ENCODE peak calls at places on chromosome 17, in six cellular contexts. One of them, this sample, is unnamed.
A peak's percentile ranks its signal among the peaks of the same experiment; 100 is the strongest.

GRCh38 chr17:964881-965280 is 14.7 kb downstream of the NXN start:
- DNase-seq in heart left ventricle: no peak
- DNase-seq in choroid plexus epithelial cell: no peak
- DNase-seq in mucosa of descending colon: no peak
- DNase-seq in lung: no peak
- DNase-seq in sigmoid colon: no peak
- DNase-seq in this sample: no peak

GRCh38 chr17:45221997-45222272 is 250 bp downstream of the FMNL1 start:
- DNase-seq in lung: no peak
- DNase-seq in choroid plexus epithelial cell: no peak
- DNase-seq in sigmoid colon: no peak
- DNase-seq in heart left ventricle: no peak
- DNase-seq in mucosa of descending colon: no peak
- DNase-seq in this sample: no peak

GRCh38 chr17:50618300-50618699 is 16.4 kb upstream of the ABCC3 start:
- DNase-seq in heart left ventricle: no peak
- DNase-seq in choroid plexus epithelial cell: peak; percentile 21
- DNase-seq in sigmoid colon: no peak
- DNase-seq in mucosa of descending colon: no peak
- DNase-seq in lung: no peak
- DNase-seq in this sample: peak; percentile 69

GRCh38 chr17:28811594-28812135 is 30.9 kb downstream of the FAM222B start:
- DNase-seq in lung: no peak
- DNase-seq in sigmoid colon: peak; percentile 17
- DNase-seq in heart left ventricle: no peak
- DNase-seq in choroid plexus epithelial cell: peak; percentile 55
- DNase-seq in mucosa of descending colon: no peak
- DNase-seq in this sample: peak; percentile 28

GRCh38 chr17:11564483-11565380 is 33.5 kb upstream of the DNAH9 start:
- DNase-seq in mucosa of descending colon: no peak
- DNase-seq in heart left ventricle: no peak
- DNase-seq in lung: no peak
- DNase-seq in sigmoid colon: no peak
- DNase-seq in choroid plexus epithelial cell: no peak
- DNase-seq in this sample: no peak

GRCh38 chr17:58587713-58588117 is 73.3 kb upstream of the MTMR4 start:
- DNase-seq in sigmoid colon: peak; percentile 67
- DNase-seq in mucosa of descending colon: no peak
- DNase-seq in heart left ventricle: peak; percentile 42
- DNase-seq in lung: peak; percentile 47
- DNase-seq in choroid plexus epithelial cell: peak; percentile 60
- DNase-seq in this sample: peak; percentile 28

GRCh38 chr17:64007838-64008282 is 9.7 kb downstream of the PRR29 start:
- DNase-seq in mucosa of descending colon: no peak
- DNase-seq in choroid plexus epithelial cell: no peak
- DNase-seq in sigmoid colon: no peak
- DNase-seq in lung: no peak
- DNase-seq in heart left ventricle: no peak
- DNase-seq in this sample: no peak

GRCh38 chr17:60819447-60820130 is 141.9 kb downstream of the BCAS3 start:
- DNase-seq in choroid plexus epithelial cell: no peak
- DNase-seq in mucosa of descending colon: no peak
- DNase-seq in sigmoid colon: no peak
- DNase-seq in lung: no peak
- DNase-seq in heart left ventricle: no peak
- DNase-seq in this sample: no peak

GRCh38 chr17:43860927-43861622 is 14.1 kb downstream of the CD300LG start:
- DNase-seq in mucosa of descending colon: no peak
- DNase-seq in lung: no peak
- DNase-seq in heart left ventricle: peak; percentile 62
- DNase-seq in choroid plexus epithelial cell: no peak
- DNase-seq in sigmoid colon: peak; percentile 67
- DNase-seq in this sample: no peak

GRCh38 chr17:19508327-19508867 is 25.3 kb upstream of the SLC47A1 start:
- DNase-seq in lung: peak; percentile 32
- DNase-seq in choroid plexus epithelial cell: no peak
- DNase-seq in mucosa of descending colon: peak; percentile 76
- DNase-seq in heart left ventricle: peak; percentile 51
- DNase-seq in sigmoid colon: peak; percentile 75
- DNase-seq in this sample: no peak

GRCh38 chr17:78933959-78934568 is 8.9 kb upstream of the TIMP2 start:
- DNase-seq in choroid plexus epithelial cell: peak; percentile 99
- DNase-seq in sigmoid colon: peak; percentile 100
- DNase-seq in lung: peak; percentile 86
- DNase-seq in heart left ventricle: peak; percentile 96
- DNase-seq in mucosa of descending colon: peak; percentile 91
- DNase-seq in this sample: peak; percentile 99

GRCh38 chr17:30273373-30273772 is 18.4 kb downstream of the BLMH start:
- DNase-seq in heart left ventricle: no peak
- DNase-seq in choroid plexus epithelial cell: peak; percentile 91
- DNase-seq in mucosa of descending colon: no peak
- DNase-seq in lung: no peak
- DNase-seq in sigmoid colon: no peak
- DNase-seq in this sample: peak; percentile 53

GRCh38 chr17:77100009-77100408 is 40.8 kb upstream of the SEC14L1 start:
- DNase-seq in lung: peak; percentile 66
- DNase-seq in choroid plexus epithelial cell: no peak
- DNase-seq in mucosa of descending colon: peak; percentile 79
- DNase-seq in sigmoid colon: peak; percentile 85
- DNase-seq in heart left ventricle: peak; percentile 81
- DNase-seq in this sample: no peak

GRCh38 chr17:74862108-74862901 is 2.6 kb upstream of the GRIN2C start:
- DNase-seq in sigmoid colon: peak; percentile 79
- DNase-seq in lung: peak; percentile 68
- DNase-seq in mucosa of descending colon: no peak
- DNase-seq in choroid plexus epithelial cell: peak; percentile 59
- DNase-seq in heart left ventricle: peak; percentile 72
- DNase-seq in this sample: no peak
- H3K4me3 ChIP-seq in sigmoid colon: peak overlapping the region; percentile 30
- H3K4me3 ChIP-seq in lung: no peak overlapping the region
- H3K4me3 ChIP-seq in mucosa of descending colon: no peak overlapping the region
- H3K4me3 ChIP-seq in choroid plexus epithelial cell: no peak overlapping the region
- H3K4me3 ChIP-seq in heart left ventricle: no peak overlapping the region
- H3K4me3 ChIP-seq in this sample: no peak overlapping the region

GRCh38 chr17:37609170-37610040 is at the start of gene SYNRG:
- DNase-seq in lung: peak; percentile 94
- DNase-seq in heart left ventricle: peak; percentile 96
- DNase-seq in choroid plexus epithelial cell: peak; percentile 98
- DNase-seq in mucosa of descending colon: peak; percentile 97
- DNase-seq in sigmoid colon: peak; percentile 97
- DNase-seq in this sample: peak; percentile 92
- TF ChIP-seq CTCF in lung: peak; percentile 51
- TF ChIP-seq CTCF in heart left ventricle: no peak
- TF ChIP-seq CTCF in choroid plexus epithelial cell: peak; percentile 52
- TF ChIP-seq CTCF in mucosa of descending colon: peak; percentile 18
- TF ChIP-seq CTCF in sigmoid colon: peak; percentile 27
- TF ChIP-seq CTCF in this sample: no peak

GRCh38 chr17:2174048-2174447 is 119.1 kb downstream of the HIC1 start:
- DNase-seq in mucosa of descending colon: no peak
- DNase-seq in lung: no peak
- DNase-seq in choroid plexus epithelial cell: peak; percentile 81
- DNase-seq in heart left ventricle: no peak
- DNase-seq in sigmoid colon: peak; percentile 41
- DNase-seq in this sample: peak; percentile 65

GRCh38 chr17:2173005-2173404 is 118.1 kb downstream of the HIC1 start:
- DNase-seq in heart left ventricle: peak; percentile 50
- DNase-seq in sigmoid colon: peak; percentile 72
- DNase-seq in choroid plexus epithelial cell: no peak
- DNase-seq in lung: peak; percentile 49
- DNase-seq in mucosa of descending colon: no peak
- DNase-seq in this sample: peak; percentile 59

GRCh38 chr17:2171725-2172446 is 117.0 kb downstream of the HIC1 start:
- DNase-seq in choroid plexus epithelial cell: peak; percentile 99
- DNase-seq in sigmoid colon: peak; percentile 96
- DNase-seq in heart left ventricle: peak; percentile 84
- DNase-seq in lung: peak; percentile 79
- DNase-seq in mucosa of descending colon: no peak
- DNase-seq in this sample: peak; percentile 98

GRCh38 chr17:2174471-2175293 is 119.8 kb downstream of the HIC1 start:
- DNase-seq in heart left ventricle: peak; percentile 89
- DNase-seq in mucosa of descending colon: peak; percentile 69
- DNase-seq in sigmoid colon: peak; percentile 87
- DNase-seq in choroid plexus epithelial cell: peak; percentile 99
- DNase-seq in lung: peak; percentile 55
- DNase-seq in this sample: peak; percentile 95

GRCh38 chr17:2172447-2172938 is 117.6 kb downstream of the HIC1 start:
- DNase-seq in mucosa of descending colon: no peak
- DNase-seq in lung: peak; percentile 54
- DNase-seq in heart left ventricle: peak; percentile 73
- DNase-seq in sigmoid colon: peak; percentile 74
- DNase-seq in choroid plexus epithelial cell: no peak
- DNase-seq in this sample: peak; percentile 89
- H3K4me3 ChIP-seq in mucosa of descending colon: no peak overlapping the region
- H3K4me3 ChIP-seq in lung: no peak overlapping the region
- H3K4me3 ChIP-seq in heart left ventricle: no peak overlapping the region
- H3K4me3 ChIP-seq in sigmoid colon: peak overlapping the region; percentile 29
- H3K4me3 ChIP-seq in choroid plexus epithelial cell: no peak overlapping the region
- H3K4me3 ChIP-seq in this sample: peak overlapping the region; percentile 12

DNA sequence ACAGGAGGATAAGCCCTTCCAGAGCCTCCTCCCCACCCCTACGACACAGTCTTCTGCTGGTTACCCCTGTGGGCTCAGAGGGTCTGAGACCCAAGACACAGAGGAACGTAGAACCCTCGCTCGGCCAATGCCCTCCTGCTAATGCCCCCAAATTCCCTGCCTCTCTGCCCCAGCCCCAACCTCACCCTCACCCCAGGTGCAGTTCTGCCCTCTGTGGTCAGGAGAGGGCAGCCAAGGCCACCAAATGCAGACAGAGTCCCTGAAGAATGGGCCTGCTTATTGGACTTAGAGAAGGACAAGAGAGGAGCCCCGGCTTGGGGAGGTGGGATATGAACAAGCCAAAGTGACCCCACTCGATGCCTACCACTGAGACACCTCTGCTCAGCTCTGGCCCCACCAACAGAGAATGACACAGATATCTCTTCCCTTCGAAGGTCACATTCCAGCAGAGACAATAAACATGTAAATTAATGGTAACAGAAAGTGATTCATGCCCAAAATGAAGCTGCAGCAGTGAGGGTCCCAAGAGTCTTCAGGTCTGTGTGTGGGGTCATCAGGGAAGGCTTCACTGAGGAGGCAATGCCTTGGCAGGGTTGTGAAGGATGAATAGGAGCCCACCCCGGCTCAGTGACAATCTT is 80.9 kb upstream of the CCL1 start:
- DNase-seq in mucosa of descending colon: no peak
- DNase-seq in sigmoid colon: no peak
- DNase-seq in lung: no peak
- DNase-seq in choroid plexus epithelial cell: no peak
- DNase-seq in heart left ventricle: peak; percentile 43
- DNase-seq in this sample: no peak
- TF ChIP-seq CTCF in mucosa of descending colon: no peak
- TF ChIP-seq CTCF in sigmoid colon: no peak
- TF ChIP-seq CTCF in lung: no peak
- TF ChIP-seq CTCF in choroid plexus epithelial cell: no peak
- TF ChIP-seq CTCF in heart left ventricle: peak; percentile 24
- TF ChIP-seq CTCF in this sample: no peak

GRCh38 chr17:7444682-7445010 is 215 bp upstream of the CHRNB1 start:
- DNase-seq in sigmoid colon: no peak
- DNase-seq in lung: no peak
- DNase-seq in mucosa of descending colon: no peak
- DNase-seq in choroid plexus epithelial cell: no peak
- DNase-seq in heart left ventricle: no peak
- DNase-seq in this sample: no peak
- H3K4me3 ChIP-seq in sigmoid colon: peak overlapping the region; percentile 42
- H3K4me3 ChIP-seq in lung: no peak overlapping the region
- H3K4me3 ChIP-seq in mucosa of descending colon: no peak overlapping the region
- H3K4me3 ChIP-seq in choroid plexus epithelial cell: no peak overlapping the region
- H3K4me3 ChIP-seq in heart left ventricle: peak overlapping the region; percentile 42
- H3K4me3 ChIP-seq in this sample: no peak overlapping the region

DNA sequence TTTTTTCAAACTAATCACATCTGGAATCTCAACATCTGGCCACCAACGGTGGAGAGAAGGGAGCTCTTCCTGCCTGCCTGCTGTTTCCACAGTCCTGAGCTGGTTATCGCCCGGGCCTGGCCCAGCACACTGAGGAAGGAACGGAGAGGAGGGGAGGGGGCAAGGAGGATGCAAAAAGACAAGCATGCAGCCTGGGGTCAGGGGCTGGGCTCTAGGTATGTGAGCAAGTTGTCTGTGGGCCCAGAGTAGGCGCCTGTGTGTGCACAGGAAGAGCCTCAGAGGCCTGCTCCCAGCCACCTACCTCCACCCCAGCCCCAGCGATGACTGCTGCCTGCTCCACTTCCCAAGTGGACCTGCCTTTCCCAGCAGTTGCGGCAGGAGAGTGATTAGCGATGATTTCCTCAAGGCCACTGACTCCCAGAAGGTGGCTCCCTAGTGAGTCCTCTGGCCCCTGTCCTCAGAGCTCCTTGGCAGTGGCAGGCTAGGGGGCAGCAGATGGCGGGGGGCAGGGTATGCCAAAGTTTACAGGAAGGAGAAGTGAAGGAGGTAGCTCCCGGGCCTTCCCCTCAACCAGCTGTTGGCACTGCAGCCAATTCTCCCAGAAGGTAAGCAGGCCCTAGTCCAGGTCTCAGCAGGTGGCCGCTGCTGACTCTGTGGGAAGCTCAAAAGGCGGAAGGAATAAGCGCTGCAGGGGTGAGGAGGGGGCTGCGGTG is 27.0 kb upstream of the RASD1 start:
- DNase-seq in mucosa of descending colon: no peak
- DNase-seq in heart left ventricle: no peak
- DNase-seq in lung: no peak
- DNase-seq in sigmoid colon: no peak
- DNase-seq in choroid plexus epithelial cell: peak; percentile 53
- DNase-seq in this sample: no peak
- TF ChIP-seq CTCF in mucosa of descending colon: no peak
- TF ChIP-seq CTCF in heart left ventricle: no peak
- TF ChIP-seq CTCF in lung: no peak
- TF ChIP-seq CTCF in sigmoid colon: no peak
- TF ChIP-seq CTCF in choroid plexus epithelial cell: peak; percentile 13
- TF ChIP-seq CTCF in this sample: no peak

GRCh38 chr17:8405499-8406016 is 7.9 kb upstream of the RNF222 start:
- DNase-seq in choroid plexus epithelial cell: no peak
- DNase-seq in lung: no peak
- DNase-seq in mucosa of descending colon: no peak
- DNase-seq in heart left ventricle: no peak
- DNase-seq in sigmoid colon: no peak
- DNase-seq in this sample: no peak
- H3K4me3 ChIP-seq in choroid plexus epithelial cell: no peak overlapping the region
- H3K4me3 ChIP-seq in lung: no peak overlapping the region
- H3K4me3 ChIP-seq in mucosa of descending colon: no peak overlapping the region
- H3K4me3 ChIP-seq in heart left ventricle: no peak overlapping the region
- H3K4me3 ChIP-seq in sigmoid colon: no peak overlapping the region
- H3K4me3 ChIP-seq in this sample: no peak overlapping the region

GRCh38 chr17:71118039-71118438 is 948.7 kb downstream of the KCNJ2 start:
- DNase-seq in heart left ventricle: no peak
- DNase-seq in choroid plexus epithelial cell: peak; percentile 26
- DNase-seq in mucosa of descending colon: no peak
- DNase-seq in lung: no peak
- DNase-seq in sigmoid colon: no peak
- DNase-seq in this sample: peak; percentile 7
- TF ChIP-seq CTCF in heart left ventricle: peak; percentile 30
- TF ChIP-seq CTCF in choroid plexus epithelial cell: peak; percentile 33
- TF ChIP-seq CTCF in mucosa of descending colon: no peak
- TF ChIP-seq CTCF in lung: no peak
- TF ChIP-seq CTCF in sigmoid colon: peak; percentile 18
- TF ChIP-seq CTCF in this sample: peak; percentile 32